ENCODE peak calls at places on chromosomes 12 and 14, in ten cellular contexts. One of them, this sample, is unnamed.

GRCh38 chr14:76726551-76726961 is 34.7 kb upstream of the VASH1 start:
- DNase-seq in tibial artery: no peak
- DNase-seq in LoVo: no peak
- DNase-seq in GM12865: no peak
- DNase-seq in NCI-H774: no peak
- DNase-seq in C1 segment of cervical spinal cord: no peak
- DNase-seq in stimulated activated CD8-positive, alpha-beta memory T cell treated with anti-CD3 and anti-CD28 coated beads, Interleukin-12 subunit alpha, Interleukin-12 subunit beta, amount 100 ng/mL, for 1 hour: no peak
- DNase-seq in fibroblast of lung: no peak
- DNase-seq in MM.1S: no peak
- DNase-seq in activated T-helper 9 cell treated with anti-CD3 and anti-CD28 coated beads, Interleukin-2, amount 50 U/mL, for 16 hours: no peak
- DNase-seq in this sample: no peak

GRCh38 chr14:57290753-57291152 is 22.0 kb downstream of the AP5M1 start:
- DNase-seq in GM12865: no peak
- DNase-seq in MM.1S: no peak
- DNase-seq in tibial artery: no peak
- DNase-seq in activated T-helper 9 cell treated with anti-CD3 and anti-CD28 coated beads, Interleukin-2, amount 50 U/mL, for 16 hours: no peak
- DNase-seq in stimulated activated CD8-positive, alpha-beta memory T cell treated with anti-CD3 and anti-CD28 coated beads, Interleukin-12 subunit alpha, Interleukin-12 subunit beta, amount 100 ng/mL, for 1 hour: no peak
- DNase-seq in fibroblast of lung: no peak
- DNase-seq in LoVo: peak; percentile 29
- DNase-seq in NCI-H774: no peak
- DNase-seq in C1 segment of cervical spinal cord: no peak
- DNase-seq in this sample: no peak

GRCh38 chr12:10457760-10458159 is 4.6 kb upstream of the KLRC1 start:
- DNase-seq in MM.1S: no peak
- DNase-seq in fibroblast of lung: no peak
- DNase-seq in tibial artery: no peak
- DNase-seq in activated T-helper 9 cell treated with anti-CD3 and anti-CD28 coated beads, Interleukin-2, amount 50 U/mL, for 16 hours: no peak
- DNase-seq in NCI-H774: no peak
- DNase-seq in GM12865: no peak
- DNase-seq in C1 segment of cervical spinal cord: no peak
- DNase-seq in LoVo: no peak
- DNase-seq in stimulated activated CD8-positive, alpha-beta memory T cell treated with anti-CD3 and anti-CD28 coated beads, Interleukin-12 subunit alpha, Interleukin-12 subunit beta, amount 100 ng/mL, for 1 hour: no peak
- DNase-seq in this sample: no peak

GRCh38 chr14:104881369-104881979 is 16.4 kb downstream of the CEP170B start:
- DNase-seq in LoVo: no peak
- DNase-seq in fibroblast of lung: no peak
- DNase-seq in C1 segment of cervical spinal cord: no peak
- DNase-seq in activated T-helper 9 cell treated with anti-CD3 and anti-CD28 coated beads, Interleukin-2, amount 50 U/mL, for 16 hours: no peak
- DNase-seq in NCI-H774: peak; percentile 78
- DNase-seq in MM.1S: no peak
- DNase-seq in stimulated activated CD8-positive, alpha-beta memory T cell treated with anti-CD3 and anti-CD28 coated beads, Interleukin-12 subunit alpha, Interleukin-12 subunit beta, amount 100 ng/mL, for 1 hour: no peak
- DNase-seq in GM12865: peak; percentile 30
- DNase-seq in tibial artery: no peak
- DNase-seq in this sample: no peak

GRCh38 chr12:46395308-46395707 is 22.7 kb upstream of the SLC38A2 start:
- DNase-seq in MM.1S: no peak
- DNase-seq in tibial artery: no peak
- DNase-seq in activated T-helper 9 cell treated with anti-CD3 and anti-CD28 coated beads, Interleukin-2, amount 50 U/mL, for 16 hours: no peak
- DNase-seq in GM12865: no peak
- DNase-seq in fibroblast of lung: no peak
- DNase-seq in stimulated activated CD8-positive, alpha-beta memory T cell treated with anti-CD3 and anti-CD28 coated beads, Interleukin-12 subunit alpha, Interleukin-12 subunit beta, amount 100 ng/mL, for 1 hour: no peak
- DNase-seq in LoVo: no peak
- DNase-seq in C1 segment of cervical spinal cord: no peak
- DNase-seq in NCI-H774: no peak
- DNase-seq in this sample: no peak

GRCh38 chr14:68392393-68393085 is 400.3 kb downstream of the ZFP36L1 start:
- DNase-seq in stimulated activated CD8-positive, alpha-beta memory T cell treated with anti-CD3 and anti-CD28 coated beads, Interleukin-12 subunit alpha, Interleukin-12 subunit beta, amount 100 ng/mL, for 1 hour: no peak
- DNase-seq in NCI-H774: no peak
- DNase-seq in GM12865: peak; percentile 9
- DNase-seq in C1 segment of cervical spinal cord: peak; percentile 67
- DNase-seq in activated T-helper 9 cell treated with anti-CD3 and anti-CD28 coated beads, Interleukin-2, amount 50 U/mL, for 16 hours: no peak
- DNase-seq in MM.1S: no peak
- DNase-seq in fibroblast of lung: no peak
- DNase-seq in LoVo: no peak
- DNase-seq in tibial artery: peak; percentile 74
- DNase-seq in this sample: no peak

GRCh38 chr12:22313276-22313995 is 21.1 kb downstream of the ST8SIA1 start:
- DNase-seq in NCI-H774: no peak
- DNase-seq in GM12865: no peak
- DNase-seq in MM.1S: no peak
- DNase-seq in LoVo: no peak
- DNase-seq in stimulated activated CD8-positive, alpha-beta memory T cell treated with anti-CD3 and anti-CD28 coated beads, Interleukin-12 subunit alpha, Interleukin-12 subunit beta, amount 100 ng/mL, for 1 hour: no peak
- DNase-seq in activated T-helper 9 cell treated with anti-CD3 and anti-CD28 coated beads, Interleukin-2, amount 50 U/mL, for 16 hours: no peak
- DNase-seq in tibial artery: no peak
- DNase-seq in C1 segment of cervical spinal cord: no peak
- DNase-seq in fibroblast of lung: no peak
- DNase-seq in this sample: no peak

GRCh38 chr12:94290353-94290752 is 142.0 kb downstream of the PLXNC1 start:
- DNase-seq in fibroblast of lung: no peak
- DNase-seq in C1 segment of cervical spinal cord: no peak
- DNase-seq in GM12865: no peak
- DNase-seq in NCI-H774: no peak
- DNase-seq in activated T-helper 9 cell treated with anti-CD3 and anti-CD28 coated beads, Interleukin-2, amount 50 U/mL, for 16 hours: no peak
- DNase-seq in MM.1S: no peak
- DNase-seq in stimulated activated CD8-positive, alpha-beta memory T cell treated with anti-CD3 and anti-CD28 coated beads, Interleukin-12 subunit alpha, Interleukin-12 subunit beta, amount 100 ng/mL, for 1 hour: no peak
- DNase-seq in tibial artery: no peak
- DNase-seq in LoVo: no peak
- DNase-seq in this sample: no peak